ENCODE peak calls at places on chromosomes 5 and 9, in eight cellular contexts. O is mammary epithelial cell, A is left ventricle myocardium inferior, W is heart left ventricle, T is BJ, N is adipocyte, Y is lower lobe of right lung, K is foreskin fibroblast. E is an unnamed sample.

GRCh38 chr5:1723476-1723875 is 76.2 kb downstream of the MRPL36 start:
- DNase-seq in A (no peak), Y (no peak), K (no peak), W (no peak), T (no peak), O (no peak), N (no peak), E (no peak)

GRCh38 chr9:130254753-130255637 is 10.6 kb upstream of the HMCN2 start:
- DNase-seq in Y (no peak), W (no peak), A (no peak), N (no peak), O (no peak), K (no peak), T (no peak), E (no peak)

GRCh38 chr9:135329571-135330306 is 149.8 kb upstream of the PPP1R26 start:
- DNase-seq in K (no peak), W (no peak), Y (no peak), N (no peak), A (no peak), O (no peak), T (no peak), E (no peak)

GRCh38 chr5:28770307-28770706 is 1731.9 kb upstream of the CDH9 start:
- DNase-seq in Y (no peak), A (no peak), K (no peak), W (no peak), T (no peak), O (no peak), N (no peak), E (no peak)

GRCh38 chr9:95107001-95107749 is 210.3 kb downstream of the FANCC start:
- DNase-seq in W (no peak), K (peak; percentile 12), Y (peak; percentile 26), T (peak; percentile 55), N (peak; percentile 94), O (no peak), A (no peak), E (no peak)

GRCh38 chr5:141867651-141868050 is 10.6 kb downstream of the PCDH1 start:
- DNase-seq in W (peak; percentile 14), T (no peak), A (no peak), Y (no peak), O (no peak), N (no peak), K (no peak), E (no peak)

GRCh38 chr5:10703676-10704075 is 57.4 kb downstream of the DAP start:
- DNase-seq in T (no peak), K (no peak), N (no peak), A (no peak), O (no peak), W (no peak), Y (no peak), E (no peak)

GRCh38 chr9:83012578-83013260 is 50.2 kb downstream of the RASEF start:
- DNase-seq in K (no peak), O (no peak), N (no peak), T (no peak), Y (no peak), W (no peak), A (no peak), E (no peak)

GRCh38 chr9:113349044-113349433 is 302 bp upstream of the BSPRY start:
- DNase-seq in K (no peak), O (no peak), T (no peak), A (no peak), N (no peak), W (no peak), Y (no peak), E (no peak)

GRCh38 chr5:149403923-149404745 is 25.0 kb upstream of the IL17B start:
- DNase-seq in Y (no peak), W (no peak), T (peak; percentile 78), A (no peak), K (peak; percentile 72), N (no peak), O (no peak), E (peak; percentile 97)

GRCh38 chr5:138230981-138231589 is 18.0 kb upstream of the CDC23 start:
- DNase-seq in O (peak; percentile 9), W (peak; percentile 34), N (no peak), K (no peak), A (no peak), T (no peak), Y (no peak), E (peak; percentile 11)

GRCh38 chr5:6475626-6476312 is 27.1 kb downstream of the UBE2QL1 start:
- DNase-seq in N (no peak), Y (no peak), K (no peak), T (no peak), A (no peak), W (no peak), O (no peak), E (no peak)

GRCh38 chr5:148740966-148741742 is 85.3 kb upstream of the ADRB2 start:
- DNase-seq in Y (no peak), N (peak; percentile 82), O (peak; percentile 58), T (peak; percentile 51), A (no peak), W (no peak), K (peak; percentile 75), E (peak; percentile 53)

GRCh38 chr5:572398-573019 is 39.6 kb upstream of the CEP72 start:
- DNase-seq in N (no peak), W (no peak), O (no peak), K (no peak), T (no peak), A (no peak), Y (no peak), E (no peak)

GRCh38 chr5:96657068-96657467 is 5.1 kb upstream of the CAST start:
- DNase-seq in N (peak; percentile 93), K (peak; percentile 88), O (peak; percentile 96), A (no peak), Y (no peak), T (peak; percentile 85), W (peak; percentile 40), E (peak; percentile 86)

GRCh38 chr5:179227196-179227577 is 118.1 kb downstream of the ADAMTS2 start:
- DNase-seq in N (no peak), Y (peak; percentile 20), K (no peak), A (no peak), T (no peak), W (no peak), O (no peak), E (no peak)

GRCh38 chr5:170522211-170523128 is 18.6 kb downstream of the KCNIP1 start:
- DNase-seq in N (peak; percentile 51), A (no peak), O (peak; percentile 76), K (peak; percentile 15), Y (no peak), T (peak; percentile 15), W (no peak), E (peak; percentile 25)

GRCh38 chr9:121321039-121321503 is 49.0 kb downstream of the STOM start:
- DNase-seq in A (no peak), W (peak; percentile 26), K (no peak), N (no peak), T (no peak), Y (peak; percentile 47), O (no peak), E (no peak)

GRCh38 chr5:131228646-131229045 is 35.2 kb upstream of the CDC42SE2 start:
- DNase-seq in T (no peak), W (no peak), A (no peak), Y (no peak), K (no peak), O (no peak), N (no peak), E (no peak)

GRCh38 chr5:131226899-131227298 is 37.0 kb upstream of the CDC42SE2 start:
- DNase-seq in Y (no peak), O (no peak), W (no peak), A (no peak), T (no peak), K (no peak), N (no peak), E (no peak)

GRCh38 chr5:131225282-131225974 is 38.4 kb upstream of the CDC42SE2 start:
- DNase-seq in T (no peak), A (no peak), O (no peak), W (no peak), K (no peak), Y (no peak), N (no peak), E (no peak)

GRCh38 chr5:131229623-131230022 is 34.2 kb upstream of the CDC42SE2 start:
- DNase-seq in K (no peak), N (no peak), O (no peak), T (no peak), W (no peak), Y (no peak), A (no peak), E (no peak)

DNA sequence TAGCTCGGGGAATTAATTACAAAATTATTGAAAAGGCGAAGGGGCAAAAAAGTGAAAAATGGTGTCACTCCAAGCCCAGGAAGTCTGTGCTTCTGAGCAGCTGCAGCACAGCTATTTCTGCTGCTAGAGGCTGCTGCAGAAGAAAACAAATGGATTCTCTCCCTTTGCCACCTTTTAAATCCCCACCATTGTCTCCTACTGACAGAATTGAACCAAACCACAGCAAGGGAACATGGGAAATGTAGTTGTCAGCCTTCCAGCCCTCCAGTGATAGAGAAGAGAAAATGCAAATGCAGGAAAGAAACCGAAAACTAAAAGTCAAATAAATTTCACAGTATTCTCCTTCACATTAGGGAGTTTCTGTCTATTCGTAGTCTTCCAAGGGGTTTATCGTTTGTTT is 33.4 kb upstream of the CDC42SE2 start:
- DNase-seq in O (no peak), N (no peak), A (no peak), W (no peak), Y (no peak), K (no peak), T (no peak), E (no peak)
- H3K4me3 ChIP-seq in O (no peak overlapping the region), N (no peak overlapping the region), A (no peak overlapping the region), W (no peak overlapping the region), Y (no peak overlapping the region), K (no peak overlapping the region), T (no peak overlapping the region), E (no peak overlapping the region)

DNA sequence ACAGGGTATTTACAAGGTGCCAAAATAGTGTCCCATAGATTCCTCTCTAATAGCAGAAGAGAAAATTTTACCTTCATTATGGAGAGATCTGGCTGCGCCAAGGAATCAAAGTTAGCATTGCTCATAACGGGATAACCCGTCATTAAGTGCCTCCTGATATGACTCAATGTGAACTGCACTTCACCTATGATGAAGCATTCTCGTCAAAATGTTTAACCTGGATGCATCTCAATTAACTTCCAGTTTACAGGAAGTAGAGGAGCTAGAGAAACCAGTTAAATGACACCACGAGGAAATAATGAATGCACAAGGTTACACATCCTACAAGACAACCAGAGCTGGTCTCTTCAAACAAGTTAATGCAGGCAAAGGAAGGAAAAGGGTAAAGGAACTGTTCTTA is 17.2 kb downstream of the FBXW11 start:
- DNase-seq in K (no peak), T (no peak), A (no peak), Y (no peak), N (no peak), W (no peak), O (peak; percentile 81), E (no peak)
- H3K4me3 ChIP-seq in K (no peak overlapping the region), T (no peak overlapping the region), A (no peak overlapping the region), Y (no peak overlapping the region), N (no peak overlapping the region), W (no peak overlapping the region), O (no peak overlapping the region), E (no peak overlapping the region)

GRCh38 chr9:133553123-133553522 is 18.6 kb downstream of the ADAMTSL2 start:
- DNase-seq in K (no peak), Y (no peak), A (no peak), O (no peak), W (no peak), N (no peak), T (no peak), E (no peak)
- H3K4me3 ChIP-seq in K (no peak overlapping the region), Y (no peak overlapping the region), A (no peak overlapping the region), O (no peak overlapping the region), W (no peak overlapping the region), N (no peak overlapping the region), T (no peak overlapping the region), E (no peak overlapping the region)

GRCh38 chr5:79705632-79706031 is 16.0 kb downstream of the CMYA5 start:
- DNase-seq in A (no peak), O (no peak), N (no peak), K (no peak), W (no peak), Y (no peak), T (no peak), E (no peak)
- H3K4me3 ChIP-seq in A (peak overlapping the region; percentile 18), O (no peak overlapping the region), N (no peak overlapping the region), K (no peak overlapping the region), W (no peak overlapping the region), Y (no peak overlapping the region), T (no peak overlapping the region), E (no peak overlapping the region)